ENCODE peak calls at places on chromosomes 3 and 15, in five cellular contexts. One of them, this sample, is unnamed.

GRCh38 chr3:10353160-10353559 is 32.2 kb upstream of the SEC13 start:
- DNase-seq in HTR-8/SVneo: no peak
- DNase-seq in activated CD4-positive, alpha-beta T cell treated with anti-CD3 and anti-CD28 coated beads for 1 hour: no peak
- DNase-seq in activated naive CD4-positive, alpha-beta T cell: no peak
- DNase-seq in NCI-H1105 treated with DMSO at 0.1 percent for 48 hours: no peak
- DNase-seq in this sample: no peak

GRCh38 chr3:89000886-89001285 is 106.5 kb upstream of the EPHA3 start:
- DNase-seq in HTR-8/SVneo: no peak
- DNase-seq in activated CD4-positive, alpha-beta T cell treated with anti-CD3 and anti-CD28 coated beads for 1 hour: no peak
- DNase-seq in activated naive CD4-positive, alpha-beta T cell: no peak
- DNase-seq in NCI-H1105 treated with DMSO at 0.1 percent for 48 hours: peak
- DNase-seq in this sample: no peak

GRCh38 chr3:20080956-20081554 is 40.8 kb downstream of the KAT2B start:
- DNase-seq in HTR-8/SVneo: peak
- DNase-seq in activated CD4-positive, alpha-beta T cell treated with anti-CD3 and anti-CD28 coated beads for 1 hour: no peak
- DNase-seq in activated naive CD4-positive, alpha-beta T cell: no peak
- DNase-seq in NCI-H1105 treated with DMSO at 0.1 percent for 48 hours: peak
- DNase-seq in this sample: no peak

GRCh38 chr3:72338942-72339749 is 509.1 kb downstream of the SHQ1 start:
- DNase-seq in HTR-8/SVneo: peak
- DNase-seq in activated CD4-positive, alpha-beta T cell treated with anti-CD3 and anti-CD28 coated beads for 1 hour: peak
- DNase-seq in activated naive CD4-positive, alpha-beta T cell: no peak
- DNase-seq in NCI-H1105 treated with DMSO at 0.1 percent for 48 hours: no peak
- DNase-seq in this sample: peak

GRCh38 chr3:31230834-31231233 is 301.9 kb upstream of the STT3B start:
- DNase-seq in HTR-8/SVneo: no peak
- DNase-seq in activated CD4-positive, alpha-beta T cell treated with anti-CD3 and anti-CD28 coated beads for 1 hour: no peak
- DNase-seq in activated naive CD4-positive, alpha-beta T cell: no peak
- DNase-seq in NCI-H1105 treated with DMSO at 0.1 percent for 48 hours: no peak
- DNase-seq in this sample: no peak

GRCh38 chr3:190886945-190887344 is 24.5 kb upstream of the GMNC start:
- DNase-seq in HTR-8/SVneo: no peak
- DNase-seq in activated CD4-positive, alpha-beta T cell treated with anti-CD3 and anti-CD28 coated beads for 1 hour: no peak
- DNase-seq in activated naive CD4-positive, alpha-beta T cell: no peak
- DNase-seq in NCI-H1105 treated with DMSO at 0.1 percent for 48 hours: no peak
- DNase-seq in this sample: no peak

GRCh38 chr3:49131576-49131975 is 1.3 kb downstream of the LAMB2 start:
- DNase-seq in HTR-8/SVneo: no peak
- DNase-seq in activated CD4-positive, alpha-beta T cell treated with anti-CD3 and anti-CD28 coated beads for 1 hour: no peak
- DNase-seq in activated naive CD4-positive, alpha-beta T cell: no peak
- DNase-seq in NCI-H1105 treated with DMSO at 0.1 percent for 48 hours: no peak
- DNase-seq in this sample: no peak

GRCh38 chr3:12830785-12831581 is 10.4 kb downstream of the RPL32 start:
- DNase-seq in HTR-8/SVneo: no peak
- DNase-seq in activated CD4-positive, alpha-beta T cell treated with anti-CD3 and anti-CD28 coated beads for 1 hour: no peak
- DNase-seq in activated naive CD4-positive, alpha-beta T cell: no peak
- DNase-seq in NCI-H1105 treated with DMSO at 0.1 percent for 48 hours: no peak
- DNase-seq in this sample: no peak

GRCh38 chr3:139302084-139302800 is 41.6 kb upstream of the MRPS22 start:
- DNase-seq in HTR-8/SVneo: peak
- DNase-seq in activated CD4-positive, alpha-beta T cell treated with anti-CD3 and anti-CD28 coated beads for 1 hour: no peak
- DNase-seq in activated naive CD4-positive, alpha-beta T cell: no peak
- DNase-seq in NCI-H1105 treated with DMSO at 0.1 percent for 48 hours: no peak
- DNase-seq in this sample: no peak

GRCh38 chr3:16309558-16309957 is 44.5 kb downstream of the OXNAD1 start:
- DNase-seq in HTR-8/SVneo: peak
- DNase-seq in activated CD4-positive, alpha-beta T cell treated with anti-CD3 and anti-CD28 coated beads for 1 hour: no peak
- DNase-seq in activated naive CD4-positive, alpha-beta T cell: no peak
- DNase-seq in NCI-H1105 treated with DMSO at 0.1 percent for 48 hours: no peak
- DNase-seq in this sample: no peak

GRCh38 chr3:79086514-79086913 is 681.3 kb downstream of the ROBO1 start:
- DNase-seq in HTR-8/SVneo: peak
- DNase-seq in activated CD4-positive, alpha-beta T cell treated with anti-CD3 and anti-CD28 coated beads for 1 hour: no peak
- DNase-seq in activated naive CD4-positive, alpha-beta T cell: no peak
- DNase-seq in NCI-H1105 treated with DMSO at 0.1 percent for 48 hours: peak
- DNase-seq in this sample: peak

GRCh38 chr3:130395916-130396315 is 50.4 kb downstream of the COL6A5 start:
- DNase-seq in HTR-8/SVneo: no peak
- DNase-seq in activated CD4-positive, alpha-beta T cell treated with anti-CD3 and anti-CD28 coated beads for 1 hour: no peak
- DNase-seq in activated naive CD4-positive, alpha-beta T cell: no peak
- DNase-seq in NCI-H1105 treated with DMSO at 0.1 percent for 48 hours: no peak
- DNase-seq in this sample: no peak

GRCh38 chr3:127572735-127573134 is 17.8 kb downstream of the TPRA1 start:
- DNase-seq in HTR-8/SVneo: no peak
- DNase-seq in activated CD4-positive, alpha-beta T cell treated with anti-CD3 and anti-CD28 coated beads for 1 hour: no peak
- DNase-seq in activated naive CD4-positive, alpha-beta T cell: no peak
- DNase-seq in NCI-H1105 treated with DMSO at 0.1 percent for 48 hours: no peak
- DNase-seq in this sample: no peak

GRCh38 chr15:66682865-66683264 is 19.2 kb upstream of the SMAD6 start:
- DNase-seq in HTR-8/SVneo: no peak
- DNase-seq in activated CD4-positive, alpha-beta T cell treated with anti-CD3 and anti-CD28 coated beads for 1 hour: no peak
- DNase-seq in activated naive CD4-positive, alpha-beta T cell: no peak
- DNase-seq in NCI-H1105 treated with DMSO at 0.1 percent for 48 hours: no peak
- DNase-seq in this sample: no peak